ENCODE peak calls at places on chromosomes 4 and X, in five cellular contexts. G is left ventricle myocardium inferior, P is uterus, V is tibial nerve, J is spleen. Q is an unnamed sample. For H3K4me1, the result is how much of the 10 kb centered on the place peaks cover.

GRCh38 chrX:120365320-120365719 is 3.4 kb downstream of the ATP1B4 start:
- DNase-seq in G (peak), P (no peak), V (peak), J (peak), Q (peak)

GRCh38 chr4:101279377-101279871 is 67.9 kb downstream of the PPP3CA start:
- DNase-seq in G (peak), P (peak), V (no peak), J (no peak), Q (no peak)

GRCh38 chrX:69504626-69505612 is 793 bp downstream of the NALF2 start:
- DNase-seq in G (no peak), P (no peak), V (no peak), J (no peak), Q (no peak)

GRCh38 chr4:41505161-41505653 is 32.8 kb upstream of the LIMCH1 start:
- DNase-seq in G (no peak), P (no peak), V (no peak), J (no peak), Q (no peak)

GRCh38 chr4:25236971-25237370 is 3.1 kb downstream of the PI4K2B start:
- DNase-seq in G (no peak), P (no peak), V (no peak), J (no peak), Q (no peak)

GRCh38 chrX:65407157-65407626 is 127.4 kb downstream of the LAS1L start:
- DNase-seq in G (no peak), P (no peak), V (no peak), J (no peak), Q (no peak)

GRCh38 chrX:113275769-113276168 is 435.1 kb upstream of the AMOT start:
- DNase-seq in G (no peak), P (no peak), V (no peak), J (no peak), Q (no peak)

GRCh38 chrX:19888419-19888879 is 1.0 kb upstream of the SH3KBP1 start:
- DNase-seq in G (no peak), P (peak), V (no peak), J (no peak), Q (peak)

GRCh38 chrX:123277821-123278220 is 93.7 kb downstream of the GRIA3 start:
- DNase-seq in G (no peak), P (no peak), V (no peak), J (no peak), Q (no peak)

GRCh38 chrX:98398542-98398941 is 1514.8 kb downstream of the RPA4 start:
- DNase-seq in G (no peak), P (no peak), V (no peak), J (no peak), Q (no peak)

GRCh38 chr4:107853444-107854325 is 29.0 kb downstream of the SGMS2 start:
- DNase-seq in G (no peak), P (peak), V (no peak), J (no peak), Q (no peak)

GRCh38 chr4:145731026-145731425 is 51.1 kb downstream of the C4orf51 start:
- DNase-seq in G (no peak), P (no peak), V (no peak), J (no peak), Q (no peak)
- H3K4me1 ChIP-seq in G (under half), P (under half), V (under half), J (under half), Q (under half)

GRCh38 chr4:73257242-73257994 is 1.2 kb downstream of the ANKRD17 start:
- DNase-seq in G (peak), P (peak), V (peak), J (peak), Q (no peak)
- H3K4me1 ChIP-seq in G (half or more), P (under half), V (under half), J (half or more), Q (under half)

DNA sequence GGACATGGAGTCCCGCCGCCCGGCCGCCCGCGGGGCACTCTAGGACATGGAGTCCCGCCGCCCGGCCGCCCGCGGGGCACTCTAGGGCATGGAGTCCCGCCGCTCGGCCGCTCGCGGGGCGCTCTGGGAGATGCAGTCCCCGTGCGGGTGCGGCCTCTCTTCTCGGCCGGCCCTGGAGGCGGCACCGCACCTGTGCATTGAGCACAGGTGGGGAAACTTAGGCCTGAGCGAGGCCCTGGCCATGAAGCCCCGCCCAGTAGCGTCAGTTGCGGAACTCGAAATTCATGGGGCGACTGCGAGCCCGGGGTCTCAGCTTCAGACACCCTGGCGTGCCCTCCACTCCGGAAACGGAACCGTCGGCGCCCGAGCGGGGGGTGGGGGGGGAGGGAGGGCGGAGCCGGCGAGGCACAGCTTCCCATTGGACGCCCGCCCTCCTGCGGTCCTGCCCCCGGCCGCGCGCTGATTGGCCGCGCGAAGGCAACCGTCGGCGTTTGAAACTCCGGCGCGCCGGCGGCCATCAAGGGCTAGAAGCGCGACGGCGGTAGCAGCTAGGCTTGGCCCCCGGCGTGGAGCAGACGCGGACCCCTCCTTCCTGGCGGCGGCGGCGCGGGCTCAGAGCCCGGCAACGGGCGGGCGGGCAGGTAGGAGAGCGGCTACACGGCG is at the start of the genes TACC3 and TMEM129:
- DNase-seq in G (peak), P (peak), V (peak), J (peak), Q (peak)
- H3K4me1 ChIP-seq in G (half or more), P (under half), V (under half), J (half or more), Q (under half)

DNA sequence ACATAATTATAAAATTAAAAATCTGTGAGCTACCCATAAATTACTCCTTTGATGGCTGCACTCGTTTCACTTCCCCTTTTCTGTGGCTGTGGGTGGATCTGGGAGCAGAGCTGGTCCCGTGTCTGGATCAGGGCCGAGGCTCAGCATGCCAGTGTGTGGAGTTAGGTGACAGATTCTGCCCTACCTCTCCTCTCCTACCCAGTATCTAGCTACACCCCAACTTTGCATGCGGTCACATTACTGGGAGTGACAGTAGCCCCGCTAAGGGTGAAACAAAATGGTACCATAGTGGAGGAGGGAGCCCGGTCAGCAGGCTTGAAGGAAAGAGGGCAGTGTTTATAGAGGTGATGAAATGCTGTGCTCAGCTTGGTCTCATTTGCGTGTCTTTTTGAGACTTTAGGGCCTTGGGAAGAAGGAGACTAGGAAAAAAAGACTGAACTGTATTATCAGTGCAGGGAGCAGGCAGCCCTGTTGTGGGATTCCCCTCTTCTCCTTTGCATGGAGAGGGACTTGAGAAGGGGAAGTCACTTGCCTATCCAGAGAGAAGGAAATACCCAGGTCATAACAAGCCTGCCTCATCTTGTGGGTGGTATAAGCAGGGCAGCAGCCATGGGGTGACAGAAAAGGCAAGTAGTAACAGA is 48.4 kb downstream of the ARHGAP10 start:
- DNase-seq in G (peak), P (no peak), V (no peak), J (no peak), Q (no peak)
- H3K4me1 ChIP-seq in G (half or more), P (under half), V (under half), J (under half), Q (under half)

DNA sequence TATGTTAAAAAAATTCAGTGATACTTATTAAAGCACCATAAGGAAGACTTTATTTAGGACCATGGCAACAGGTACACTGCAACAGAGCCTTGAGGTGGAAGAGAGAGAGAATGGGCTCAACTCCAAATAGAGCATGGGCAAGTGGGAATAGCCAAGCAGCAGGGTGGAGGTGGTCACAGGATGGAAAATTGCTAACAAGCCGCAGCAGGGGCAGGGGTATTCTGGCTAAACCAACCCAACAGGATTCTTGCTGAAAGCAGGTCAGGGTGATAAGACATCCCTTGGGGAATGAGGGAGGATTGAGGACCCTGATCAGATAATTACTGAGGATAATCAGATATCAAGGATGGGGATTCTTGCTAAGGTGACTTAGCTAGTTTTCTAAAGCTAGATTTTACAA is 177.5 kb downstream of the ZIC3 start:
- DNase-seq in G (no peak), P (no peak), V (no peak), J (no peak), Q (no peak)
- H3K4me1 ChIP-seq in G (under half), P (under half), V (under half), J (under half), Q (under half)

GRCh38 chr4:10097906-10098769 is 18.5 kb downstream of the WDR1 start:
- DNase-seq in G (no peak), P (no peak), V (no peak), J (no peak), Q (no peak)

GRCh38 chr4:10095296-10095991 is 21.2 kb downstream of the WDR1 start:
- DNase-seq in G (no peak), P (no peak), V (no peak), J (no peak), Q (no peak)

GRCh38 chr4:10098770-10099139 is 17.8 kb downstream of the WDR1 start:
- DNase-seq in G (no peak), P (no peak), V (no peak), J (no peak), Q (peak)

GRCh38 chr4:10096201-10096975 is 20.2 kb downstream of the WDR1 start:
- DNase-seq in G (peak), P (peak), V (peak), J (peak), Q (peak)

GRCh38 chr4:10096976-10097330 is 19.6 kb downstream of the WDR1 start:
- DNase-seq in G (no peak), P (no peak), V (no peak), J (no peak), Q (no peak)
- H3K4me1 ChIP-seq in G (half or more), P (under half), V (half or more), J (half or more), Q (half or more)

DNA sequence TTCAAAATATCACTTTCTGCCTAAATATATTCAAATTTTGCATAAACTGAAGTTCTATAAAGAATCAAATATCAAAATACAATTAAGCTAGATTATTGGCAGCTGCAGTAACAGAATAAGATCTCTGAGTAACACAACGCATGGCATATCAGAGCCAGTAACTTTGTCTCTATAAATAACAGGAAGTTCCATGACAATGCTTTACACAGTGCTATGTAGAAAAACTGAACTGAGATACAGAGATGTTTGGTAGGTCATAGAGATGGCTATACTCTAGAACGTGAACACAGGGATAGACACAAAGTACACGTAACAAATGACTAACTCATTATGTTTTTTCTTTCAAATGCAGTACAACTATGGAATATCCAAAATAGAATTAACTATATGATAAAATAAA is 18.2 kb downstream of the UBE2D3 start:
- DNase-seq in G (no peak), P (no peak), V (no peak), J (no peak), Q (no peak)
- H3K4me1 ChIP-seq in G (half or more), P (under half), V (under half), J (half or more), Q (under half)

GRCh38 chrX:137569470-137569891 is 3.6 kb downstream of the ZIC3 start:
- DNase-seq in G (no peak), P (no peak), V (no peak), J (no peak), Q (no peak)

GRCh38 chrX:137573356-137574101 is 7.6 kb downstream of the ZIC3 start:
- DNase-seq in G (no peak), P (no peak), V (no peak), J (no peak), Q (no peak)

GRCh38 chrX:137574784-137575298 is 8.9 kb downstream of the ZIC3 start:
- DNase-seq in G (no peak), P (no peak), V (no peak), J (no peak), Q (no peak)

GRCh38 chrX:137575596-137576255 is 9.8 kb downstream of the ZIC3 start:
- DNase-seq in G (no peak), P (no peak), V (no peak), J (no peak), Q (no peak)

DNA sequence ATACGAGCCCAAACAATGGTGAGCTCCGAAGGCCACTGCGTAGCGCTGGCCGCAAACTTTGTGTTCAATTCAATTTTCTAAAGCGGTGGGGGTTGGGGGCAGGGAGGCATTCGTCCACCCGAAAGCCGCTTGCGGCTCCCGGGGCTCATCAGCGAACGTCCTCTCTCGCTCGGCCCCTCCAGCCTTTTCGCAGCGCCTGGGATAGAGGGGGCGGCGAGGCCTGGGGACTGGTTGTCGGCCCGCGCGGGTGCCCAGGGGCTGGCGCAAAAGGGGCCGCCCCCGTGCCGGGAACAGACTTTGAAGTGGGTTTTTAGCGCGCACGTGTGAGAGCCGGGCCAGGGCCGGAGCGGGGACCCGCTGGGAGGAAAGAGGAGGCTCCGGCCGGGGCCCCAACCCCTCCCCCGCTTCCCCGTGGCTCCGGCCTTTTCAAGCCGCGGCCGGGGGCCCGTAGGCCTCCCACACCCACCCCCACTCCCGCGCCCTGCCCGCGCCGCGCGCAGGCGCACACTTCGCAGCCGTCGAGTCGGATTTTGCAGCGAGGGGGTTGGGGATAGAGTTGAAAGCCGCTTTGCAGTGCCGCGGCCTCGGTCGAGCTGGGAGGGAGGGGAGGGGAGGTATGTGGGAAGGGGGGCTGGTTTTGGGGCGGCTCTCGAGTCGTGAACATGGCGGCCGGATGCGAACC is 8.3 kb downstream of the ZIC3 start:
- DNase-seq in G (no peak), P (no peak), V (no peak), J (no peak), Q (no peak)
- H3K4me1 ChIP-seq in G (under half), P (under half), V (under half), J (under half), Q (under half)

GRCh38 chr4:128268970-128269369 is 18.6 kb downstream of the PGRMC2 start:
- DNase-seq in G (no peak), P (no peak), V (no peak), J (no peak), Q (no peak)

GRCh38 chr4:128271551-128271950 is 16.1 kb downstream of the PGRMC2 start:
- DNase-seq in G (no peak), P (no peak), V (no peak), J (no peak), Q (no peak)

GRCh38 chr4:128267745-128268144 is 19.9 kb downstream of the PGRMC2 start:
- DNase-seq in G (no peak), P (no peak), V (no peak), J (no peak), Q (no peak)
- H3K4me1 ChIP-seq in G (under half), P (under half), V (under half), J (under half), Q (under half)

Q was measured in effector memory CD4-positive, alpha-beta T cell.